ENCODE peak calls at places on chromosomes 6 and 20, in seven cellular contexts. F is mesenchymal stem cell, B is IMR-90, D is H9, U is mesendoderm, L is H1, Z is neuronal stem cell. H is an unnamed sample.

GRCh38 chr6:74479420-74479819 is 726.4 kb downstream of the COL12A1 start:
- DNase-seq in F (no peak), B (no peak), D (no peak), U (no peak), L (no peak), Z (no peak), H (no peak)

GRCh38 chr6:150720774-150721233 is 121.1 kb downstream of the PLEKHG1 start:
- DNase-seq in F (no peak), B (no peak), D (no peak), U (peak; percentile 69), L (no peak), Z (peak; percentile 74), H (peak; percentile 62)

GRCh38 chr20:51272392-51272791 is 249.5 kb upstream of the KCNG1 start:
- DNase-seq in F (peak; percentile 10), B (peak; percentile 73), D (no peak), U (no peak), L (no peak), Z (no peak), H (no peak)

GRCh38 chr6:76634695-76635094 is 562.2 kb upstream of the IMPG1 start:
- DNase-seq in F (no peak), B (no peak), D (no peak), U (no peak), L (no peak), Z (no peak), H (no peak)

GRCh38 chr20:43958626-43959025 is 44.0 kb downstream of the TOX2 start:
- DNase-seq in F (no peak), B (no peak), D (no peak), U (no peak), L (no peak), Z (no peak), H (no peak)

GRCh38 chr6:99603421-99604160 is 3.0 kb upstream of the PRDM13 start:
- DNase-seq in F (no peak), B (peak; percentile 8), D (peak; percentile 80), U (peak; percentile 86), L (no peak), Z (peak; percentile 73), H (peak; percentile 46)

GRCh38 chr6:42993445-42993844 is 9.1 kb downstream of the PPP2R5D start:
- DNase-seq in F (no peak), B (no peak), D (no peak), U (no peak), L (no peak), Z (no peak), H (no peak)

GRCh38 chr20:34938466-34939163 is 17.0 kb downstream of the GSS start:
- DNase-seq in F (no peak), B (no peak), D (no peak), U (no peak), L (no peak), Z (no peak), H (no peak)

GRCh38 chr20:41329435-41330342 is 10.9 kb upstream of the LPIN3 start:
- DNase-seq in F (peak; percentile 99), B (peak; percentile 99), D (no peak), U (peak; percentile 80), L (no peak), Z (no peak), H (peak; percentile 91)

GRCh38 chr6:119351005-119351394 is 1.4 kb upstream of the MAN1A1 start:
- DNase-seq in F (peak; percentile 58), B (peak; percentile 63), D (no peak), U (no peak), L (no peak), Z (no peak), H (no peak)

GRCh38 chr20:1536893-1537730 is 20.4 kb downstream of the SIRPD start:
- DNase-seq in F (no peak), B (no peak), D (no peak), U (no peak), L (no peak), Z (no peak), H (no peak)

GRCh38 chr6:56730663-56731529 is 88.2 kb upstream of the DST start:
- DNase-seq in F (peak; percentile 59), B (peak; percentile 82), D (no peak), U (no peak), L (no peak), Z (no peak), H (no peak)

GRCh38 chr20:6473197-6473596 is 294.3 kb upstream of the BMP2 start:
- DNase-seq in F (peak; percentile 70), B (peak; percentile 45), D (no peak), U (no peak), L (no peak), Z (no peak), H (no peak)

GRCh38 chr20:48656661-48657211 is 171.1 kb downstream of the PREX1 start:
- DNase-seq in F (no peak), B (no peak), D (peak; percentile 77), U (peak; percentile 54), L (no peak), Z (no peak), H (peak; percentile 66)

GRCh38 chr20:56730003-56730402 is 100.9 kb downstream of the TFAP2C start:
- DNase-seq in F (no peak), B (no peak), D (no peak), U (no peak), L (no peak), Z (no peak), H (no peak)

GRCh38 chr6:76120302-76120701 is 47.8 kb upstream of the IMPG1 start:
- DNase-seq in F (no peak), B (no peak), D (peak; percentile 26), U (no peak), L (peak; percentile 44), Z (no peak), H (no peak)

GRCh38 chr20:61875996-61876395 is 189.7 kb downstream of the TAF4 start:
- DNase-seq in F (no peak), B (no peak), D (no peak), U (no peak), L (no peak), Z (no peak), H (no peak)

GRCh38 chr20:1894951-1895673 is at the start of gene SIRPA:
- DNase-seq in F (peak; percentile 80), B (peak; percentile 64), D (peak; percentile 48), U (peak; percentile 61), L (no peak), Z (peak; percentile 45), H (peak; percentile 10)

GRCh38 chr6:164378330-164378729 is 931.1 kb downstream of the C6orf118 start:
- DNase-seq in F (no peak), B (no peak), D (no peak), U (no peak), L (no peak), Z (no peak), H (no peak)

GRCh38 chr6:26316291-26316690 is 48.7 kb upstream of the BTN3A2 start:
- DNase-seq in F (no peak), B (no peak), D (no peak), U (no peak), L (no peak), Z (no peak), H (no peak)

GRCh38 chr6:26312501-26313390 is 52.3 kb upstream of the BTN3A2 start:
- DNase-seq in F (peak; percentile 94), B (peak; percentile 95), D (peak; percentile 85), U (peak; percentile 99), L (no peak), Z (peak; percentile 81), H (peak; percentile 70)

GRCh38 chr6:26317503-26317902 is 47.5 kb upstream of the BTN3A2 start:
- DNase-seq in F (no peak), B (no peak), D (no peak), U (no peak), L (no peak), Z (no peak), H (no peak)

GRCh38 chr6:26312096-26312463 is 52.9 kb upstream of the BTN3A2 start:
- DNase-seq in F (peak; percentile 68), B (no peak), D (no peak), U (no peak), L (no peak), Z (no peak), H (peak; percentile 44)

DNA sequence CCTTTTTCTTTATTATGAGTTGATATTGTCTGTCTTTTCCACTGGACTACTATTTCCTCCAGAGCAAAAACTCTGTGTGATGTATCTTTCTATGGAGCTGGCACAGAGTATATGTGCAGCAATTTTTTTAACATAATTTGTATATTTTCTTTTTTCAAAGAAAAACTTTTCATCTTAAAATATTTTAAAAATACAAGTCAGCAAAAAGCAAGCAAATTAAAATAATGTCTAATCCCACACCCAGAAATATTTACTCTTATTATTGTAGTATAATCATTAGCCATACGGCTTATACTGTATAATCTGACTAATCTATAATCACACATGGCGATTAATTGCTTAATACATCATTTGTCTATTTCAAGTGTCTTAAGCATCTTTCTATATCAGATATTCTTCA is 49.7 kb upstream of the BTN3A2 start:
- DNase-seq in F (no peak), B (no peak), D (no peak), U (no peak), L (no peak), Z (no peak), H (no peak)
- H3K27ac ChIP-seq in F (no peak overlapping the region), B (no peak overlapping the region), D (no peak overlapping the region), U (no peak overlapping the region), L (no peak overlapping the region), Z (no peak overlapping the region), H (no peak overlapping the region)

GRCh38 chr20:370977-371754 is 9.4 kb upstream of the TRIB3 start:
- DNase-seq in F (no peak), B (no peak), D (no peak), U (no peak), L (no peak), Z (no peak), H (no peak)

GRCh38 chr20:373171-373890 is 7.2 kb upstream of the TRIB3 start:
- DNase-seq in F (peak; percentile 99), B (peak; percentile 92), D (peak; percentile 52), U (peak; percentile 94), L (no peak), Z (no peak), H (peak; percentile 57)

GRCh38 chr20:368915-369314 is 11.6 kb upstream of the TRIB3 start:
- DNase-seq in F (no peak), B (no peak), D (no peak), U (no peak), L (no peak), Z (no peak), H (no peak)

GRCh38 chr20:370151-370600 is 10.4 kb upstream of the TRIB3 start:
- DNase-seq in F (peak; percentile 20), B (no peak), D (no peak), U (no peak), L (no peak), Z (no peak), H (peak; percentile 95)

GRCh38 chr20:371755-372542 is 8.6 kb upstream of the TRIB3 start:
- DNase-seq in F (peak; percentile 94), B (peak; percentile 88), D (no peak), U (peak; percentile 69), L (no peak), Z (no peak), H (peak; percentile 74)
- H3K18ac ChIP-seq in F (peak overlapping the region; percentile 98), B (peak overlapping the region; percentile 95), D (no peak overlapping the region), U (no peak overlapping the region), L (peak overlapping the region; percentile 79), Z (peak overlapping the region; percentile 62), H (peak overlapping the region; percentile 24)

GRCh38 chr6:36679043-36679821 is 718 bp downstream of the CDKN1A start:
- DNase-seq in F (peak; percentile 71), B (peak; percentile 63), D (no peak), U (peak; percentile 74), L (no peak), Z (peak; percentile 39), H (peak; percentile 77)
- H3K27ac ChIP-seq in F (peak overlapping the region; percentile 79), B (peak overlapping the region; percentile 82), D (no peak overlapping the region), U (no peak overlapping the region), L (no peak overlapping the region), Z (no peak overlapping the region), H (peak overlapping the region; percentile 16)

DNA sequence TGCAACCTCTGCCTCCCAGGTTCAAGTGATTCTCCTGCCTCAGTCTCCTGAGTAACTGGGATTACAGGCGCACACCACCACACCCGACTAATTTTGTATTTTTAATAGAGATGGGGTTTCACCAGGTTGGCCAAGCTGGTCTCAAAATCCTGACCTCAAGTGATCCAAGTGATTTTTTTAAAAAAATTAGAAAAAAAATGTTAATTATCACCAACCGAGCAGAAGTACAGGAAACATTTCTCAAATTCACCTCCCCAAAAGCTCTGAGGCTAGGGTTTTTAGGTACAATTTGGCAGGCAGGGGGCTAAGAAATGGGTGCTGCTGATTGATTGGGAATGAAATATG is 14.9 kb upstream of the SLC22A16 start:
- DNase-seq in F (no peak), B (no peak), D (no peak), U (no peak), L (no peak), Z (no peak), H (no peak)
- H3K18ac ChIP-seq in F (no peak overlapping the region), B (no peak overlapping the region), D (no peak overlapping the region), U (peak overlapping the region; percentile 34), L (no peak overlapping the region), Z (no peak overlapping the region), H (no peak overlapping the region)